ENCODE peak calls at places on chromosomes 5 and 9, in four cellular contexts. A is HepG2, S is H1, N is GM12878. U is an unnamed sample.

GRCh38 chr9:14372437-14373318 is 58.7 kb upstream of the NFIB start:
- DNase-seq in S (no peak), N (no peak), A (peak; percentile 53), U (peak; percentile 60)

GRCh38 chr9:133742251-133742650 is 4.1 kb upstream of the SARDH start:
- DNase-seq in S (no peak), N (no peak), A (no peak), U (no peak)

GRCh38 chr5:96344678-96345612 is 88.1 kb downstream of the PCSK1 start:
- DNase-seq in N (peak; percentile 59), A (peak; percentile 64), S (no peak), U (no peak)

GRCh38 chr5:37533851-37534250 is 154.7 kb downstream of the WDR70 start:
- DNase-seq in A (no peak), S (no peak), N (no peak), U (no peak)

GRCh38 chr5:30376848-30377247 is 816.6 kb upstream of the CDH6 start:
- DNase-seq in N (no peak), A (no peak), S (no peak), U (no peak)

GRCh38 chr9:13786131-13786530 is 506.6 kb upstream of the MPDZ start:
- DNase-seq in S (no peak), A (no peak), N (no peak), U (no peak)

GRCh38 chr5:55934117-55934613 is 60.6 kb downstream of the IL6ST start:
- DNase-seq in N (no peak), A (peak; percentile 100), S (no peak), U (no peak)

GRCh38 chr9:121780641-121781040 is 129.2 kb downstream of the DAB2IP start:
- DNase-seq in S (no peak), N (no peak), A (no peak), U (no peak)

GRCh38 chr5:10501554-10502075 is 59.9 kb downstream of the ROPN1L start:
- DNase-seq in S (no peak), A (no peak), N (no peak), U (no peak)

GRCh38 chr9:70218767-70219166 is 40.0 kb upstream of the SMC5 start:
- DNase-seq in S (no peak), N (no peak), A (no peak), U (no peak)

GRCh38 chr5:132464155-132464939 is 26.2 kb downstream of the IRF1 start:
- DNase-seq in S (no peak), A (no peak), N (no peak), U (no peak)

GRCh38 chr5:135578685-135579341 is at the start of gene CXCL14:
- DNase-seq in N (no peak), S (peak; percentile 68), A (no peak), U (peak; percentile 71)

GRCh38 chr5:38532165-38532669 is 24.2 kb downstream of the LIFR start:
- DNase-seq in N (no peak), S (no peak), A (no peak), U (no peak)

GRCh38 chr5:150559701-150560100 is 51.8 kb downstream of the NDST1 start:
- DNase-seq in S (no peak), N (no peak), A (no peak), U (no peak)

GRCh38 chr5:142908659-142909058 is 138.5 kb downstream of the ARHGAP26 start:
- DNase-seq in N (no peak), A (no peak), S (no peak), U (no peak)

GRCh38 chr5:139494256-139494655 is 11.7 kb upstream of the STING1 start:
- DNase-seq in S (no peak), A (no peak), N (no peak), U (no peak)

GRCh38 chr5:14110680-14111079 is 32.5 kb upstream of the TRIO start:
- DNase-seq in N (no peak), A (no peak), S (no peak), U (no peak)

GRCh38 chr5:136155078-136155477 is 22.4 kb downstream of the SMAD5 start:
- DNase-seq in N (no peak), A (no peak), S (no peak), U (no peak)

GRCh38 chr5:24475101-24475500 is 169.7 kb downstream of the CDH10 start:
- DNase-seq in S (no peak), A (no peak), N (no peak), U (no peak)

GRCh38 chr5:179407191-179408175 is 62.2 kb upstream of the ADAMTS2 start:
- DNase-seq in N (no peak), S (peak; percentile 27), A (no peak), U (no peak)

GRCh38 chr9:73095425-73095824 is 56.2 kb upstream of the ANXA1 start:
- DNase-seq in N (no peak), S (no peak), A (no peak), U (no peak)

GRCh38 chr5:169740435-169740834 is 103.4 kb downstream of the DOCK2 start:
- DNase-seq in A (no peak), S (no peak), N (no peak), U (no peak)

GRCh38 chr5:143014017-143014651 is 244.0 kb downstream of the ARHGAP26 start:
- DNase-seq in N (no peak), A (no peak), S (peak; percentile 86), U (peak; percentile 47)

GRCh38 chr9:96419691-96419969 is 1.5 kb upstream of the ZNF367 start:
- DNase-seq in S (no peak), N (no peak), A (no peak), U (no peak)

GRCh38 chr9:96418920-96419690 is 935 bp upstream of the ZNF367 start:
- DNase-seq in N (no peak), A (peak; percentile 73), S (peak; percentile 85), U (no peak)

GRCh38 chr9:96423322-96423984 is 5.3 kb upstream of the ZNF367 start:
- DNase-seq in A (no peak), S (peak; percentile 48), N (no peak), U (no peak)

GRCh38 chr9:96418074-96418919 is at the start of gene ZNF367:
- DNase-seq in A (peak; percentile 95), N (peak; percentile 81), S (peak; percentile 90), U (peak; percentile 88)

GRCh38 chr9:96420468-96421219 is 2.5 kb upstream of the ZNF367 start:
- DNase-seq in S (no peak), N (peak; percentile 61), A (peak; percentile 97), U (peak; percentile 74)
- H3K27me3 ChIP-seq in S (no peaks in the 10 kb centered on the region), N (no peaks in the 10 kb centered on the region), A (no peaks in the 10 kb centered on the region), U (no peaks in the 10 kb centered on the region)

DNA sequence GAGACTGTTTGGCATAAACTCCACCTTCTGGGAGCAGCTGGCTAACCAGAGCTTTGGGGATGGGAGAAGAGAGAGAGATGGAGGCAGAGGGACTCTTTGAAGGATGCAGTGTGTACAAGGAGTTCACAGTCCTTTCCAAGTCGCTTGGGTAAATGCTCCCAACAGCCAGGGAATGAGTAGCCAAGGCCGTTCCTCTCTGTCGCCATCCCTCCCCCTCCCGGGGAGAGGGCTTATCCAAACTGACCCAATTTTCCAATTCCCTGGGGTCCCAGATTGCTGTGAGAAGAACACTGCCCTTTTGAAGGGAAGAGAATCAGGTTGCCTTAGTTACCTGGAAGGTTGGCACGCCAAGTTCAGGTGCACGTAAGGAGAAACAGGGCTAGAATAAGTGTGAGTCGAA is 7.9 kb downstream of the WWC1 start:
- DNase-seq in S (no peak), A (no peak), N (no peak), U (no peak)
- TF ChIP-seq SUZ12 in S (no peak), A (no peak), N (no peak), U (no peak)

GRCh38 chr5:163565492-163565891 is 60.1 kb downstream of the MAT2B start:
- DNase-seq in N (no peak), A (no peak), S (no peak), U (peak; percentile 15)

GRCh38 chr5:163563880-163564279 is 58.5 kb downstream of the MAT2B start:
- DNase-seq in N (no peak), S (no peak), A (no peak), U (no peak)

GRCh38 chr5:163563112-163563511 is 57.7 kb downstream of the MAT2B start:
- DNase-seq in S (no peak), N (no peak), A (no peak), U (no peak)

GRCh38 chr5:163565931-163566608 is 60.7 kb downstream of the MAT2B start:
- DNase-seq in A (peak; percentile 76), S (peak; percentile 78), N (peak; percentile 11), U (peak; percentile 33)

DNA sequence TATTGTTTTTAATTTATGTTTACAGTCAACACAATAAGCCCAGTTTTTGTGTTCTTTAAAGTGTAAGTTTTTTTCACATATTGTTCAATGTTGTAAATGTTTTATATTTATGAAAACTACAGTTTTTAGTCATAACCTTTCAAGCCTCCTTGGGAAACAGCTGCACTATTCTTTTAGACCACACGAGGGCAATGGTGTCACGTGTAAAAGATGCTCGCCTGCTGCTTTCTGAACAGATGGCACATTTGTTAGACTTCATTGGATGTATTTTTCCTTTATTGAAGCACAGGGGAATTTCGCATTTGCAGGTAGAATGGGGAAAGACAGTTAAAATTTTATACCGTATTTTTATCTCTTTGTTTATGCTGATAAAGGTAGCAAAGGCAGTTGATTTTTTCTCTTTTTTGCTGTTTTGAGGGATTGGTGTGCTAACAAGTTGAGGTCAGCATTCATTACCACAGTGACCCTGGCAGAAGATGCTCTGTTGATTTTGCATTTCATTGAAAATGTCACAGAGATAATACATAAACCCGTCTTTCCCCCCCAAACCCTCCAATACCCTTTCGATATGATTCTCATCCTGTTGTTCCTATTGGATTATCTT is 59.0 kb downstream of the MAT2B start:
- DNase-seq in S (peak; percentile 83), N (peak; percentile 30), A (peak; percentile 50), U (peak; percentile 35)
- H3K4me1 ChIP-seq in S (peaks cover 8% of the 10 kb centered on the region), N (no peaks in the 10 kb centered on the region), A (peaks cover 32% of the 10 kb centered on the region), U (peaks cover 4% of the 10 kb centered on the region)

GRCh38 chr5:170971-171800 is 20.1 kb upstream of the LRRC14B start:
- DNase-seq in A (no peak), S (no peak), N (no peak), U (no peak)

GRCh38 chr5:173639-174600 is 17.4 kb upstream of the LRRC14B start:
- DNase-seq in N (no peak), A (no peak), S (no peak), U (no peak)

GRCh38 chr5:172841-173251 is 18.4 kb upstream of the LRRC14B start:
- DNase-seq in S (no peak), A (no peak), N (no peak), U (no peak)

GRCh38 chr5:172421-172820 is 18.9 kb upstream of the LRRC14B start:
- DNase-seq in A (no peak), S (no peak), N (no peak), U (no peak)

GRCh38 chr5:171801-172331 is 19.4 kb upstream of the LRRC14B start:
- DNase-seq in A (no peak), S (peak; percentile 33), N (no peak), U (no peak)
- H3K27me3 ChIP-seq in A (peaks cover 3% of the 10 kb centered on the region), S (no peaks in the 10 kb centered on the region), N (no peaks in the 10 kb centered on the region), U (no peaks in the 10 kb centered on the region)

GRCh38 chr9:108654566-108654965 is 201.2 kb downstream of the ACTL7B start:
- DNase-seq in S (no peak), N (no peak), A (no peak), U (no peak)
- TF ChIP-seq SUZ12 in S (no peak), N (no peak), A (no peak), U (no peak)

U was measured in NT2/D1.